ENCODE peak calls at places on chromosomes 3 and 15, in eight cellular contexts. One of them, this sample, is unnamed.
A peak's percentile ranks its signal among the peaks of the same experiment; 100 is the strongest.

GRCh38 chr15:63246691-63247464 is 30.5 kb upstream of the APH1B start:
- DNase-seq in activated CD4-positive, CD25-positive, alpha-beta regulatory T cell: no peak
- DNase-seq in renal cortical epithelial cell: peak; percentile 91
- DNase-seq in WTC11: no peak
- DNase-seq in NCI-H2081: no peak
- DNase-seq in GM12892: no peak
- DNase-seq in colonic mucosa: no peak
- DNase-seq in effector memory CD8-positive, alpha-beta T cell: no peak
- DNase-seq in this sample: no peak

GRCh38 chr3:107987036-107987557 is 103.7 kb downstream of the CD47 start:
- DNase-seq in activated CD4-positive, CD25-positive, alpha-beta regulatory T cell: no peak
- DNase-seq in renal cortical epithelial cell: peak; percentile 99
- DNase-seq in WTC11: no peak
- DNase-seq in NCI-H2081: no peak
- DNase-seq in GM12892: no peak
- DNase-seq in colonic mucosa: peak; percentile 84
- DNase-seq in effector memory CD8-positive, alpha-beta T cell: no peak
- DNase-seq in this sample: peak; percentile 91

GRCh38 chr15:70152070-70152480 is 54.4 kb upstream of the TLE3 start:
- DNase-seq in activated CD4-positive, CD25-positive, alpha-beta regulatory T cell: no peak
- DNase-seq in renal cortical epithelial cell: no peak
- DNase-seq in WTC11: no peak
- DNase-seq in NCI-H2081: peak; percentile 97
- DNase-seq in GM12892: no peak
- DNase-seq in colonic mucosa: no peak
- DNase-seq in effector memory CD8-positive, alpha-beta T cell: no peak
- DNase-seq in this sample: no peak

GRCh38 chr15:87846746-87847145 is 409.8 kb downstream of the NTRK3 start:
- DNase-seq in activated CD4-positive, CD25-positive, alpha-beta regulatory T cell: no peak
- DNase-seq in renal cortical epithelial cell: no peak
- DNase-seq in WTC11: no peak
- DNase-seq in NCI-H2081: no peak
- DNase-seq in GM12892: no peak
- DNase-seq in colonic mucosa: no peak
- DNase-seq in effector memory CD8-positive, alpha-beta T cell: no peak
- DNase-seq in this sample: no peak

GRCh38 chr15:67199881-67200763 is 54.3 kb downstream of the AAGAB start:
- DNase-seq in activated CD4-positive, CD25-positive, alpha-beta regulatory T cell: no peak
- DNase-seq in renal cortical epithelial cell: peak; percentile 40
- DNase-seq in WTC11: no peak
- DNase-seq in NCI-H2081: no peak
- DNase-seq in GM12892: no peak
- DNase-seq in colonic mucosa: no peak
- DNase-seq in effector memory CD8-positive, alpha-beta T cell: no peak
- DNase-seq in this sample: no peak

GRCh38 chr3:32109256-32109655 is 2.8 kb downstream of the GPD1L start:
- DNase-seq in activated CD4-positive, CD25-positive, alpha-beta regulatory T cell: no peak
- DNase-seq in renal cortical epithelial cell: peak; percentile 77
- DNase-seq in WTC11: peak; percentile 19
- DNase-seq in NCI-H2081: peak; percentile 33
- DNase-seq in GM12892: no peak
- DNase-seq in colonic mucosa: peak; percentile 72
- DNase-seq in effector memory CD8-positive, alpha-beta T cell: no peak
- DNase-seq in this sample: no peak

GRCh38 chr3:120203016-120203415 is 82.0 kb downstream of the GPR156 start:
- DNase-seq in activated CD4-positive, CD25-positive, alpha-beta regulatory T cell: no peak
- DNase-seq in renal cortical epithelial cell: peak; percentile 76
- DNase-seq in WTC11: no peak
- DNase-seq in NCI-H2081: peak; percentile 64
- DNase-seq in GM12892: no peak
- DNase-seq in colonic mucosa: peak; percentile 32
- DNase-seq in effector memory CD8-positive, alpha-beta T cell: no peak
- DNase-seq in this sample: no peak

GRCh38 chr15:66705277-66705927 is 3.4 kb downstream of the SMAD6 start:
- DNase-seq in activated CD4-positive, CD25-positive, alpha-beta regulatory T cell: no peak
- DNase-seq in renal cortical epithelial cell: no peak
- DNase-seq in WTC11: no peak
- DNase-seq in NCI-H2081: no peak
- DNase-seq in GM12892: no peak
- DNase-seq in colonic mucosa: no peak
- DNase-seq in effector memory CD8-positive, alpha-beta T cell: no peak
- DNase-seq in this sample: no peak

GRCh38 chr3:99269606-99270355 is 368.3 kb upstream of the DCBLD2 start:
- DNase-seq in activated CD4-positive, CD25-positive, alpha-beta regulatory T cell: no peak
- DNase-seq in renal cortical epithelial cell: no peak
- DNase-seq in WTC11: no peak
- DNase-seq in NCI-H2081: no peak
- DNase-seq in GM12892: no peak
- DNase-seq in colonic mucosa: no peak
- DNase-seq in effector memory CD8-positive, alpha-beta T cell: no peak
- DNase-seq in this sample: no peak

GRCh38 chr3:171563298-171563697 is 103.1 kb upstream of the TNIK start:
- DNase-seq in activated CD4-positive, CD25-positive, alpha-beta regulatory T cell: no peak
- DNase-seq in renal cortical epithelial cell: no peak
- DNase-seq in WTC11: peak; percentile 44
- DNase-seq in NCI-H2081: no peak
- DNase-seq in GM12892: no peak
- DNase-seq in colonic mucosa: no peak
- DNase-seq in effector memory CD8-positive, alpha-beta T cell: no peak
- DNase-seq in this sample: no peak

GRCh38 chr15:90595760-90596155 is 66.0 kb downstream of the CRTC3 start:
- DNase-seq in activated CD4-positive, CD25-positive, alpha-beta regulatory T cell: no peak
- DNase-seq in renal cortical epithelial cell: no peak
- DNase-seq in WTC11: no peak
- DNase-seq in NCI-H2081: no peak
- DNase-seq in GM12892: no peak
- DNase-seq in colonic mucosa: no peak
- DNase-seq in effector memory CD8-positive, alpha-beta T cell: no peak
- DNase-seq in this sample: no peak

GRCh38 chr3:188673509-188674239 is 498.1 kb upstream of the TPRG1 start:
- DNase-seq in activated CD4-positive, CD25-positive, alpha-beta regulatory T cell: no peak
- DNase-seq in renal cortical epithelial cell: peak; percentile 98
- DNase-seq in WTC11: no peak
- DNase-seq in NCI-H2081: no peak
- DNase-seq in GM12892: no peak
- DNase-seq in colonic mucosa: no peak
- DNase-seq in effector memory CD8-positive, alpha-beta T cell: no peak
- DNase-seq in this sample: no peak

GRCh38 chr3:140753865-140754754 is 76.2 kb downstream of the TRIM42 start:
- DNase-seq in activated CD4-positive, CD25-positive, alpha-beta regulatory T cell: no peak
- DNase-seq in renal cortical epithelial cell: peak; percentile 66
- DNase-seq in WTC11: no peak
- DNase-seq in NCI-H2081: no peak
- DNase-seq in GM12892: no peak
- DNase-seq in colonic mucosa: no peak
- DNase-seq in effector memory CD8-positive, alpha-beta T cell: no peak
- DNase-seq in this sample: no peak

GRCh38 chr15:54559405-54560064 is 581.3 kb downstream of the UNC13C start:
- DNase-seq in activated CD4-positive, CD25-positive, alpha-beta regulatory T cell: no peak
- DNase-seq in renal cortical epithelial cell: no peak
- DNase-seq in WTC11: no peak
- DNase-seq in NCI-H2081: no peak
- DNase-seq in GM12892: no peak
- DNase-seq in colonic mucosa: peak; percentile 17
- DNase-seq in effector memory CD8-positive, alpha-beta T cell: no peak
- DNase-seq in this sample: no peak

GRCh38 chr3:4963669-4964589 is 15.3 kb upstream of the BHLHE40 start:
- DNase-seq in activated CD4-positive, CD25-positive, alpha-beta regulatory T cell: no peak
- DNase-seq in renal cortical epithelial cell: no peak
- DNase-seq in WTC11: no peak
- DNase-seq in NCI-H2081: no peak
- DNase-seq in GM12892: no peak
- DNase-seq in colonic mucosa: no peak
- DNase-seq in effector memory CD8-positive, alpha-beta T cell: no peak
- DNase-seq in this sample: no peak

GRCh38 chr3:103813955-103814354 is 1379.1 kb downstream of the ZPLD1 start:
- DNase-seq in activated CD4-positive, CD25-positive, alpha-beta regulatory T cell: no peak
- DNase-seq in renal cortical epithelial cell: no peak
- DNase-seq in WTC11: no peak
- DNase-seq in NCI-H2081: peak; percentile 74
- DNase-seq in GM12892: no peak
- DNase-seq in colonic mucosa: no peak
- DNase-seq in effector memory CD8-positive, alpha-beta T cell: no peak
- DNase-seq in this sample: no peak

GRCh38 chr3:182490601-182491485 is 302.5 kb upstream of the ATP11B start:
- DNase-seq in activated CD4-positive, CD25-positive, alpha-beta regulatory T cell: no peak
- DNase-seq in renal cortical epithelial cell: peak; percentile 60
- DNase-seq in WTC11: no peak
- DNase-seq in NCI-H2081: peak; percentile 99
- DNase-seq in GM12892: no peak
- DNase-seq in colonic mucosa: peak; percentile 23
- DNase-seq in effector memory CD8-positive, alpha-beta T cell: no peak
- DNase-seq in this sample: no peak

GRCh38 chr3:133455960-133456359 is 56.1 kb downstream of the BFSP2 start:
- DNase-seq in activated CD4-positive, CD25-positive, alpha-beta regulatory T cell: no peak
- DNase-seq in renal cortical epithelial cell: no peak
- DNase-seq in WTC11: no peak
- DNase-seq in NCI-H2081: no peak
- DNase-seq in GM12892: no peak
- DNase-seq in colonic mucosa: no peak
- DNase-seq in effector memory CD8-positive, alpha-beta T cell: no peak
- DNase-seq in this sample: no peak

GRCh38 chr3:47441796-47442551 is 33.8 kb downstream of the SCAP start:
- DNase-seq in activated CD4-positive, CD25-positive, alpha-beta regulatory T cell: no peak
- DNase-seq in renal cortical epithelial cell: no peak
- DNase-seq in WTC11: no peak
- DNase-seq in NCI-H2081: no peak
- DNase-seq in GM12892: no peak
- DNase-seq in colonic mucosa: peak; percentile 66
- DNase-seq in effector memory CD8-positive, alpha-beta T cell: no peak
- DNase-seq in this sample: no peak

GRCh38 chr3:187878776-187879524 is 133.7 kb upstream of the BCL6 start:
- DNase-seq in activated CD4-positive, CD25-positive, alpha-beta regulatory T cell: no peak
- DNase-seq in renal cortical epithelial cell: peak; percentile 36
- DNase-seq in WTC11: no peak
- DNase-seq in NCI-H2081: no peak
- DNase-seq in GM12892: no peak
- DNase-seq in colonic mucosa: no peak
- DNase-seq in effector memory CD8-positive, alpha-beta T cell: no peak
- DNase-seq in this sample: no peak

GRCh38 chr15:70269991-70270751 is 172.5 kb upstream of the TLE3 start:
- DNase-seq in activated CD4-positive, CD25-positive, alpha-beta regulatory T cell: no peak
- DNase-seq in renal cortical epithelial cell: peak; percentile 82
- DNase-seq in WTC11: no peak
- DNase-seq in NCI-H2081: no peak
- DNase-seq in GM12892: no peak
- DNase-seq in colonic mucosa: no peak
- DNase-seq in effector memory CD8-positive, alpha-beta T cell: no peak
- DNase-seq in this sample: no peak

GRCh38 chr15:98799991-98800390 is 151.7 kb downstream of the IGF1R start:
- DNase-seq in activated CD4-positive, CD25-positive, alpha-beta regulatory T cell: no peak
- DNase-seq in renal cortical epithelial cell: no peak
- DNase-seq in WTC11: no peak
- DNase-seq in NCI-H2081: peak; percentile 27
- DNase-seq in GM12892: no peak
- DNase-seq in colonic mucosa: peak; percentile 25
- DNase-seq in effector memory CD8-positive, alpha-beta T cell: no peak
- DNase-seq in this sample: no peak

GRCh38 chr15:92079047-92079446 is 225.5 kb downstream of the SLCO3A1 start:
- DNase-seq in activated CD4-positive, CD25-positive, alpha-beta regulatory T cell: no peak
- DNase-seq in renal cortical epithelial cell: no peak
- DNase-seq in WTC11: peak; percentile 60
- DNase-seq in NCI-H2081: peak; percentile 9
- DNase-seq in GM12892: no peak
- DNase-seq in colonic mucosa: no peak
- DNase-seq in effector memory CD8-positive, alpha-beta T cell: no peak
- DNase-seq in this sample: no peak

GRCh38 chr3:143119009-143119914 is at the start of gene CHST2:
- DNase-seq in activated CD4-positive, CD25-positive, alpha-beta regulatory T cell: peak; percentile 58
- DNase-seq in renal cortical epithelial cell: no peak
- DNase-seq in WTC11: peak; percentile 81
- DNase-seq in NCI-H2081: peak; percentile 90
- DNase-seq in GM12892: peak; percentile 87
- DNase-seq in colonic mucosa: peak; percentile 67
- DNase-seq in effector memory CD8-positive, alpha-beta T cell: peak; percentile 20
- DNase-seq in this sample: peak; percentile 55

GRCh38 chr15:66886241-66886675 is 179.1 kb upstream of the SMAD3 start:
- DNase-seq in activated CD4-positive, CD25-positive, alpha-beta regulatory T cell: no peak
- DNase-seq in renal cortical epithelial cell: no peak
- DNase-seq in WTC11: no peak
- DNase-seq in NCI-H2081: peak; percentile 78
- DNase-seq in GM12892: no peak
- DNase-seq in colonic mucosa: peak; percentile 8
- DNase-seq in effector memory CD8-positive, alpha-beta T cell: no peak
- DNase-seq in this sample: no peak

GRCh38 chr3:191774485-191774884 is 313.5 kb downstream of the PYDC2 start:
- DNase-seq in activated CD4-positive, CD25-positive, alpha-beta regulatory T cell: no peak
- DNase-seq in renal cortical epithelial cell: peak; percentile 65
- DNase-seq in WTC11: no peak
- DNase-seq in NCI-H2081: peak; percentile 22
- DNase-seq in GM12892: no peak
- DNase-seq in colonic mucosa: no peak
- DNase-seq in effector memory CD8-positive, alpha-beta T cell: no peak
- DNase-seq in this sample: no peak

GRCh38 chr3:197028711-197029510 is 706 bp downstream of the MELTF start:
- DNase-seq in activated CD4-positive, CD25-positive, alpha-beta regulatory T cell: no peak
- DNase-seq in renal cortical epithelial cell: no peak
- DNase-seq in WTC11: no peak
- DNase-seq in NCI-H2081: no peak
- DNase-seq in GM12892: peak; percentile 66
- DNase-seq in colonic mucosa: peak; percentile 36
- DNase-seq in effector memory CD8-positive, alpha-beta T cell: no peak
- DNase-seq in this sample: no peak